ENCODE peak calls at places on chromosomes 2 and 18, in nine cellular contexts. One of them, this sample, is unnamed.

GRCh38 chr2:126837926-126838717 is 60.6 kb upstream of the TEX51 start:
- DNase-seq in cardiac muscle cell: no peak
- DNase-seq in CD8-positive, alpha-beta T cell: no peak
- DNase-seq in tibial nerve: no peak
- DNase-seq in left lung: no peak
- DNase-seq in fibroblast of the aortic adventitia: no peak
- DNase-seq in neural crest cell: no peak
- DNase-seq in A549: no peak
- DNase-seq in activated CD8-positive, alpha-beta T cell treated with anti-CD3 and anti-CD28 coated beads for 36 hours: no peak
- DNase-seq in this sample: no peak

GRCh38 chr2:198901894-198902293 is 555.8 kb downstream of the SATB2 start:
- DNase-seq in cardiac muscle cell: no peak
- DNase-seq in CD8-positive, alpha-beta T cell: no peak
- DNase-seq in tibial nerve: no peak
- DNase-seq in left lung: no peak
- DNase-seq in fibroblast of the aortic adventitia: no peak
- DNase-seq in neural crest cell: no peak
- DNase-seq in A549: no peak
- DNase-seq in activated CD8-positive, alpha-beta T cell treated with anti-CD3 and anti-CD28 coated beads for 36 hours: no peak
- DNase-seq in this sample: no peak

GRCh38 chr2:130341562-130342019 is 1.1 kb upstream of the IMP4 start:
- DNase-seq in cardiac muscle cell: no peak
- DNase-seq in CD8-positive, alpha-beta T cell: peak; percentile 61
- DNase-seq in tibial nerve: no peak
- DNase-seq in left lung: no peak
- DNase-seq in fibroblast of the aortic adventitia: no peak
- DNase-seq in neural crest cell: no peak
- DNase-seq in A549: peak; percentile 23
- DNase-seq in activated CD8-positive, alpha-beta T cell treated with anti-CD3 and anti-CD28 coated beads for 36 hours: peak; percentile 32
- DNase-seq in this sample: no peak

GRCh38 chr2:152676461-152676860 is 40.8 kb downstream of the PRPF40A start:
- DNase-seq in cardiac muscle cell: no peak
- DNase-seq in CD8-positive, alpha-beta T cell: no peak
- DNase-seq in tibial nerve: no peak
- DNase-seq in left lung: no peak
- DNase-seq in fibroblast of the aortic adventitia: no peak
- DNase-seq in neural crest cell: no peak
- DNase-seq in A549: no peak
- DNase-seq in activated CD8-positive, alpha-beta T cell treated with anti-CD3 and anti-CD28 coated beads for 36 hours: no peak
- DNase-seq in this sample: no peak

GRCh38 chr2:102061962-102062795 is 70.4 kb downstream of the IL1R2 start:
- DNase-seq in cardiac muscle cell: peak; percentile 88
- DNase-seq in CD8-positive, alpha-beta T cell: no peak
- DNase-seq in tibial nerve: no peak
- DNase-seq in left lung: no peak
- DNase-seq in fibroblast of the aortic adventitia: peak; percentile 97
- DNase-seq in neural crest cell: no peak
- DNase-seq in A549: no peak
- DNase-seq in activated CD8-positive, alpha-beta T cell treated with anti-CD3 and anti-CD28 coated beads for 36 hours: peak; percentile 50
- DNase-seq in this sample: no peak

GRCh38 chr2:213806125-213806726 is 522.0 kb downstream of the SPAG16 start:
- DNase-seq in cardiac muscle cell: peak; percentile 53
- DNase-seq in CD8-positive, alpha-beta T cell: no peak
- DNase-seq in tibial nerve: no peak
- DNase-seq in left lung: no peak
- DNase-seq in fibroblast of the aortic adventitia: peak; percentile 62
- DNase-seq in neural crest cell: no peak
- DNase-seq in A549: peak; percentile 1
- DNase-seq in activated CD8-positive, alpha-beta T cell treated with anti-CD3 and anti-CD28 coated beads for 36 hours: no peak
- DNase-seq in this sample: peak; percentile 1

GRCh38 chr2:176614930-176615329 is 345.7 kb downstream of the MTX2 start:
- DNase-seq in cardiac muscle cell: no peak
- DNase-seq in CD8-positive, alpha-beta T cell: no peak
- DNase-seq in tibial nerve: no peak
- DNase-seq in left lung: no peak
- DNase-seq in fibroblast of the aortic adventitia: no peak
- DNase-seq in neural crest cell: no peak
- DNase-seq in A549: no peak
- DNase-seq in activated CD8-positive, alpha-beta T cell treated with anti-CD3 and anti-CD28 coated beads for 36 hours: no peak
- DNase-seq in this sample: no peak

GRCh38 chr2:12044857-12045256 is 298.4 kb downstream of the LPIN1 start:
- DNase-seq in cardiac muscle cell: no peak
- DNase-seq in CD8-positive, alpha-beta T cell: peak; percentile 81
- DNase-seq in tibial nerve: no peak
- DNase-seq in left lung: no peak
- DNase-seq in fibroblast of the aortic adventitia: no peak
- DNase-seq in neural crest cell: no peak
- DNase-seq in A549: no peak
- DNase-seq in activated CD8-positive, alpha-beta T cell treated with anti-CD3 and anti-CD28 coated beads for 36 hours: no peak
- DNase-seq in this sample: no peak

GRCh38 chr2:37653805-37654378 is 17.6 kb downstream of the CDC42EP3 start:
- DNase-seq in cardiac muscle cell: no peak
- DNase-seq in CD8-positive, alpha-beta T cell: no peak
- DNase-seq in tibial nerve: peak; percentile 24
- DNase-seq in left lung: peak; percentile 67
- DNase-seq in fibroblast of the aortic adventitia: no peak
- DNase-seq in neural crest cell: no peak
- DNase-seq in A549: no peak
- DNase-seq in activated CD8-positive, alpha-beta T cell treated with anti-CD3 and anti-CD28 coated beads for 36 hours: peak; percentile 40
- DNase-seq in this sample: no peak

GRCh38 chr2:12303181-12304030 is 413.3 kb upstream of the TRIB2 start:
- DNase-seq in cardiac muscle cell: peak; percentile 92
- DNase-seq in CD8-positive, alpha-beta T cell: no peak
- DNase-seq in tibial nerve: no peak
- DNase-seq in left lung: no peak
- DNase-seq in fibroblast of the aortic adventitia: peak; percentile 77
- DNase-seq in neural crest cell: no peak
- DNase-seq in A549: no peak
- DNase-seq in activated CD8-positive, alpha-beta T cell treated with anti-CD3 and anti-CD28 coated beads for 36 hours: peak; percentile 40
- DNase-seq in this sample: peak; percentile 82

GRCh38 chr2:43812005-43812404 is 26.6 kb downstream of the ABCG5 start:
- DNase-seq in cardiac muscle cell: no peak
- DNase-seq in CD8-positive, alpha-beta T cell: no peak
- DNase-seq in tibial nerve: no peak
- DNase-seq in left lung: no peak
- DNase-seq in fibroblast of the aortic adventitia: no peak
- DNase-seq in neural crest cell: no peak
- DNase-seq in A549: no peak
- DNase-seq in activated CD8-positive, alpha-beta T cell treated with anti-CD3 and anti-CD28 coated beads for 36 hours: no peak
- DNase-seq in this sample: no peak

GRCh38 chr2:30115981-30116285 is 30.9 kb upstream of the YPEL5 start:
- DNase-seq in cardiac muscle cell: no peak
- DNase-seq in CD8-positive, alpha-beta T cell: no peak
- DNase-seq in tibial nerve: no peak
- DNase-seq in left lung: no peak
- DNase-seq in fibroblast of the aortic adventitia: no peak
- DNase-seq in neural crest cell: no peak
- DNase-seq in A549: no peak
- DNase-seq in activated CD8-positive, alpha-beta T cell treated with anti-CD3 and anti-CD28 coated beads for 36 hours: no peak
- DNase-seq in this sample: no peak
- TF ChIP-seq CTCF in cardiac muscle cell: no peak
- TF ChIP-seq CTCF in CD8-positive, alpha-beta T cell: peak; percentile 20
- TF ChIP-seq CTCF in tibial nerve: no peak
- TF ChIP-seq CTCF in left lung: no peak
- TF ChIP-seq CTCF in fibroblast of the aortic adventitia: no peak
- TF ChIP-seq CTCF in neural crest cell: no peak
- TF ChIP-seq CTCF in A549: no peak
- TF ChIP-seq CTCF in activated CD8-positive, alpha-beta T cell treated with anti-CD3 and anti-CD28 coated beads for 36 hours: peak; percentile 36
- TF ChIP-seq CTCF in this sample: no peak

DNA sequence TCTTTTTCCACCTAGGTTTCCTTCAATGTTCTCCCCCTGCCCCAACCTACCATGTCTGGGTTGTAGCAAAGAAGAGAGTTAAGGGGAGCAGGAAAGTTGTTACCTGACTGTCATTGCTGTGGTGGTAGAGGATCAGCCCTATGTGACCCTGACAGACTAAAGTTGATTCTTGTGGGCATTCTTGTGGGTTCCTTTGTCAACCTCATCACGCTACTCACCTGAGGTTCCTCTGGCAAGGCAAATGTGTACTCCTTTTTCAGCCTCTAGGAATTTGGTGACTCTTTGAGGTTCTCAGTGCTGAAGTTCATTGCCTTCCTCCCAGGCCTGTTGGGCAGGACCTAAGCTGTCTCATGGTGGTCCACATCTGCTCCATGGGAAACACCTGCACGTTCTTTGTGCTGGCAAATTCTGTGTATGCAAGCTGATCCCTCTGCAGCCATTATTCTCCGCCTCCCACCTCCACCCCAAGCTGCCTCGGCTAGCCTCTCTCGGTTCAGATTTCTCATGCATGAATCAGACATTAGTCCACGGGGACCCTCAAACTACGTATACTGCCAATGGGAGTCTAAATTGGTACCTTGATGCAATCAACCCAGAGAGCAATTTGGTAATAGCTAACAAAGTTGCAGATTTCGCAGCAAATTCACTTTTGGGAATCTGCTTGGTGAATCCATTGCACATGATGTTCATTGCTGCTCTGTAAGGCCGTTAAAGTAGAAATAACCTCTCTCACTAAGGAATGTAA is 1.5 kb upstream of the GMCL1 start:
- DNase-seq in cardiac muscle cell: peak; percentile 5
- DNase-seq in CD8-positive, alpha-beta T cell: no peak
- DNase-seq in tibial nerve: peak; percentile 40
- DNase-seq in left lung: no peak
- DNase-seq in fibroblast of the aortic adventitia: peak; percentile 52
- DNase-seq in neural crest cell: no peak
- DNase-seq in A549: no peak
- DNase-seq in activated CD8-positive, alpha-beta T cell treated with anti-CD3 and anti-CD28 coated beads for 36 hours: no peak
- DNase-seq in this sample: no peak
- TF ChIP-seq CTCF in cardiac muscle cell: no peak
- TF ChIP-seq CTCF in CD8-positive, alpha-beta T cell: no peak
- TF ChIP-seq CTCF in tibial nerve: no peak
- TF ChIP-seq CTCF in left lung: no peak
- TF ChIP-seq CTCF in fibroblast of the aortic adventitia: no peak
- TF ChIP-seq CTCF in neural crest cell: no peak
- TF ChIP-seq CTCF in A549: no peak
- TF ChIP-seq CTCF in activated CD8-positive, alpha-beta T cell treated with anti-CD3 and anti-CD28 coated beads for 36 hours: no peak
- TF ChIP-seq CTCF in this sample: no peak

GRCh38 chr2:204871246-204871953 is 326.1 kb downstream of the PARD3B start:
- DNase-seq in cardiac muscle cell: peak; percentile 66
- DNase-seq in CD8-positive, alpha-beta T cell: no peak
- DNase-seq in tibial nerve: no peak
- DNase-seq in left lung: no peak
- DNase-seq in fibroblast of the aortic adventitia: peak; percentile 71
- DNase-seq in neural crest cell: no peak
- DNase-seq in A549: peak; percentile 3
- DNase-seq in activated CD8-positive, alpha-beta T cell treated with anti-CD3 and anti-CD28 coated beads for 36 hours: no peak
- DNase-seq in this sample: peak; percentile 44
- TF ChIP-seq CTCF in cardiac muscle cell: peak; percentile 43
- TF ChIP-seq CTCF in CD8-positive, alpha-beta T cell: peak; percentile 34
- TF ChIP-seq CTCF in tibial nerve: no peak
- TF ChIP-seq CTCF in left lung: peak; percentile 21
- TF ChIP-seq CTCF in fibroblast of the aortic adventitia: peak; percentile 50
- TF ChIP-seq CTCF in neural crest cell: peak; percentile 64
- TF ChIP-seq CTCF in A549: peak; percentile 67
- TF ChIP-seq CTCF in activated CD8-positive, alpha-beta T cell treated with anti-CD3 and anti-CD28 coated beads for 36 hours: peak; percentile 37
- TF ChIP-seq CTCF in this sample: peak; percentile 52

GRCh38 chr2:183070942-183071844 is 7.4 kb upstream of the DUSP19 start:
- DNase-seq in cardiac muscle cell: peak; percentile 73
- DNase-seq in CD8-positive, alpha-beta T cell: no peak
- DNase-seq in tibial nerve: peak; percentile 13
- DNase-seq in left lung: no peak
- DNase-seq in fibroblast of the aortic adventitia: peak; percentile 41
- DNase-seq in neural crest cell: peak; percentile 44
- DNase-seq in A549: peak; percentile 30
- DNase-seq in activated CD8-positive, alpha-beta T cell treated with anti-CD3 and anti-CD28 coated beads for 36 hours: peak; percentile 22
- DNase-seq in this sample: no peak
- TF ChIP-seq CTCF in cardiac muscle cell: peak; percentile 77
- TF ChIP-seq CTCF in CD8-positive, alpha-beta T cell: no peak
- TF ChIP-seq CTCF in tibial nerve: no peak
- TF ChIP-seq CTCF in left lung: peak; percentile 46
- TF ChIP-seq CTCF in fibroblast of the aortic adventitia: peak; percentile 70
- TF ChIP-seq CTCF in neural crest cell: peak; percentile 61
- TF ChIP-seq CTCF in A549: peak; percentile 51
- TF ChIP-seq CTCF in activated CD8-positive, alpha-beta T cell treated with anti-CD3 and anti-CD28 coated beads for 36 hours: peak; percentile 31
- TF ChIP-seq CTCF in this sample: peak; percentile 78

GRCh38 chr18:26021061-26021754 is 69.2 kb downstream of the SS18 start:
- DNase-seq in cardiac muscle cell: no peak
- DNase-seq in CD8-positive, alpha-beta T cell: no peak
- DNase-seq in tibial nerve: no peak
- DNase-seq in left lung: no peak
- DNase-seq in fibroblast of the aortic adventitia: no peak
- DNase-seq in neural crest cell: no peak
- DNase-seq in A549: no peak
- DNase-seq in activated CD8-positive, alpha-beta T cell treated with anti-CD3 and anti-CD28 coated beads for 36 hours: no peak
- DNase-seq in this sample: no peak

GRCh38 chr18:26022585-26022984 is 67.8 kb downstream of the SS18 start:
- DNase-seq in cardiac muscle cell: no peak
- DNase-seq in CD8-positive, alpha-beta T cell: no peak
- DNase-seq in tibial nerve: no peak
- DNase-seq in left lung: no peak
- DNase-seq in fibroblast of the aortic adventitia: no peak
- DNase-seq in neural crest cell: no peak
- DNase-seq in A549: no peak
- DNase-seq in activated CD8-positive, alpha-beta T cell treated with anti-CD3 and anti-CD28 coated beads for 36 hours: no peak
- DNase-seq in this sample: no peak

GRCh38 chr18:26014462-26014861 is 76.0 kb downstream of the SS18 start:
- DNase-seq in cardiac muscle cell: no peak
- DNase-seq in CD8-positive, alpha-beta T cell: no peak
- DNase-seq in tibial nerve: no peak
- DNase-seq in left lung: no peak
- DNase-seq in fibroblast of the aortic adventitia: no peak
- DNase-seq in neural crest cell: no peak
- DNase-seq in A549: no peak
- DNase-seq in activated CD8-positive, alpha-beta T cell treated with anti-CD3 and anti-CD28 coated beads for 36 hours: no peak
- DNase-seq in this sample: no peak

GRCh38 chr18:26017929-26018328 is 72.5 kb downstream of the SS18 start:
- DNase-seq in cardiac muscle cell: peak; percentile 5
- DNase-seq in CD8-positive, alpha-beta T cell: no peak
- DNase-seq in tibial nerve: no peak
- DNase-seq in left lung: no peak
- DNase-seq in fibroblast of the aortic adventitia: no peak
- DNase-seq in neural crest cell: no peak
- DNase-seq in A549: no peak
- DNase-seq in activated CD8-positive, alpha-beta T cell treated with anti-CD3 and anti-CD28 coated beads for 36 hours: no peak
- DNase-seq in this sample: no peak
- TF ChIP-seq CTCF in cardiac muscle cell: no peak
- TF ChIP-seq CTCF in CD8-positive, alpha-beta T cell: no peak
- TF ChIP-seq CTCF in tibial nerve: no peak
- TF ChIP-seq CTCF in left lung: no peak
- TF ChIP-seq CTCF in fibroblast of the aortic adventitia: no peak
- TF ChIP-seq CTCF in neural crest cell: peak; percentile 51
- TF ChIP-seq CTCF in A549: no peak
- TF ChIP-seq CTCF in activated CD8-positive, alpha-beta T cell treated with anti-CD3 and anti-CD28 coated beads for 36 hours: no peak
- TF ChIP-seq CTCF in this sample: peak; percentile 5

GRCh38 chr2:201665420-201666158 is 22.3 kb upstream of the TMEM237 start:
- DNase-seq in cardiac muscle cell: no peak
- DNase-seq in CD8-positive, alpha-beta T cell: no peak
- DNase-seq in tibial nerve: no peak
- DNase-seq in left lung: no peak
- DNase-seq in fibroblast of the aortic adventitia: peak; percentile 52
- DNase-seq in neural crest cell: no peak
- DNase-seq in A549: no peak
- DNase-seq in activated CD8-positive, alpha-beta T cell treated with anti-CD3 and anti-CD28 coated beads for 36 hours: no peak
- DNase-seq in this sample: no peak
- TF ChIP-seq CTCF in cardiac muscle cell: peak; percentile 23
- TF ChIP-seq CTCF in CD8-positive, alpha-beta T cell: no peak
- TF ChIP-seq CTCF in tibial nerve: no peak
- TF ChIP-seq CTCF in left lung: peak; percentile 7
- TF ChIP-seq CTCF in fibroblast of the aortic adventitia: peak; percentile 21
- TF ChIP-seq CTCF in neural crest cell: peak; percentile 34
- TF ChIP-seq CTCF in A549: peak; percentile 36
- TF ChIP-seq CTCF in activated CD8-positive, alpha-beta T cell treated with anti-CD3 and anti-CD28 coated beads for 36 hours: no peak
- TF ChIP-seq CTCF in this sample: no peak

GRCh38 chr18:44896817-44897216 is 216.1 kb downstream of the SETBP1 start:
- DNase-seq in cardiac muscle cell: no peak
- DNase-seq in CD8-positive, alpha-beta T cell: no peak
- DNase-seq in tibial nerve: no peak
- DNase-seq in left lung: no peak
- DNase-seq in fibroblast of the aortic adventitia: no peak
- DNase-seq in neural crest cell: no peak
- DNase-seq in A549: no peak
- DNase-seq in activated CD8-positive, alpha-beta T cell treated with anti-CD3 and anti-CD28 coated beads for 36 hours: no peak
- DNase-seq in this sample: no peak
- TF ChIP-seq CTCF in cardiac muscle cell: no peak
- TF ChIP-seq CTCF in CD8-positive, alpha-beta T cell: no peak
- TF ChIP-seq CTCF in tibial nerve: no peak
- TF ChIP-seq CTCF in left lung: no peak
- TF ChIP-seq CTCF in fibroblast of the aortic adventitia: no peak
- TF ChIP-seq CTCF in neural crest cell: no peak
- TF ChIP-seq CTCF in A549: no peak
- TF ChIP-seq CTCF in activated CD8-positive, alpha-beta T cell treated with anti-CD3 and anti-CD28 coated beads for 36 hours: no peak
- TF ChIP-seq CTCF in this sample: no peak